ENCODE peak calls at places on chromosome 13, in eight cellular contexts. F is neuronal stem cell; J is AG04449; A is C1 segment of cervical spinal cord; V is NCI-H187; H is stimulated activated CD4-positive, alpha-beta T cell treated with anti-CD3 and anti-CD28 coated beads, TNF-alpha, amount 100 ng/mL, for 24 hours; B is Caco-2; C is B cell. O is an unnamed sample.

GRCh38 chr13:20438801-20439200 is 86.9 kb downstream of the CRYL1 start:
- DNase-seq in F (no peak), J (no peak), A (no peak), V (no peak), H (no peak), B (no peak), C (no peak), O (no peak)

GRCh38 chr13:35860661-35861060 is 270.5 kb downstream of the DCLK1 start:
- DNase-seq in F (no peak), J (no peak), A (no peak), V (no peak), H (no peak), B (no peak), C (no peak), O (no peak)

GRCh38 chr13:98429977-98430785 is 146.7 kb downstream of the STK24 start:
- DNase-seq in F (no peak), J (no peak), A (no peak), V (no peak), H (no peak), B (no peak), C (no peak), O (no peak)

GRCh38 chr13:25114220-25114619 is 18.3 kb downstream of the PABPC3 start:
- DNase-seq in F (peak), J (peak), A (peak), V (peak), H (peak), B (peak), C (peak), O (peak)

GRCh38 chr13:97944396-97945029 is 9.0 kb upstream of the IPO5 start:
- DNase-seq in F (no peak), J (no peak), A (no peak), V (no peak), H (no peak), B (no peak), C (no peak), O (peak)

GRCh38 chr13:27868639-27869435 is 51.0 kb upstream of the PDX1 start:
- DNase-seq in F (no peak), J (no peak), A (no peak), V (no peak), H (no peak), B (no peak), C (no peak), O (peak)

GRCh38 chr13:21006141-21007005 is 55.0 kb downstream of the LATS2 start:
- DNase-seq in F (no peak), J (no peak), A (no peak), V (no peak), H (no peak), B (no peak), C (no peak), O (no peak)

GRCh38 chr13:109762791-109763190 is 23.6 kb downstream of the IRS2 start:
- DNase-seq in F (no peak), J (no peak), A (no peak), V (no peak), H (no peak), B (no peak), C (no peak), O (no peak)

GRCh38 chr13:113722921-113723320 is 36.1 kb upstream of the TMEM255B start:
- DNase-seq in F (no peak), J (no peak), A (no peak), V (no peak), H (no peak), B (no peak), C (no peak), O (no peak)

GRCh38 chr13:57630661-57631606 is 610 bp upstream of the PCDH17 start:
- DNase-seq in F (no peak), J (no peak), A (peak), V (peak), H (no peak), B (no peak), C (no peak), O (no peak)

GRCh38 chr13:101681834-101682233 is 229.4 kb downstream of the ITGBL1 start:
- DNase-seq in F (no peak), J (no peak), A (no peak), V (no peak), H (no peak), B (no peak), C (no peak), O (no peak)

GRCh38 chr13:91351123-91351522 is 3.6 kb downstream of the MIR17HG start:
- DNase-seq in F (no peak), J (no peak), A (no peak), V (no peak), H (no peak), B (no peak), C (no peak), O (no peak)

GRCh38 chr13:95643471-95643813 is 1.1 kb downstream of the DZIP1 start:
- DNase-seq in F (peak), J (no peak), A (no peak), V (no peak), H (no peak), B (no peak), C (no peak), O (no peak)

GRCh38 chr13:77857810-77858209 is 60.8 kb downstream of the EDNRB start:
- DNase-seq in F (no peak), J (no peak), A (no peak), V (no peak), H (no peak), B (no peak), C (no peak), O (no peak)

GRCh38 chr13:21710163-21710562 is 39.3 kb downstream of the FGF9 start:
- DNase-seq in F (no peak), J (no peak), A (no peak), V (no peak), H (no peak), B (no peak), C (no peak), O (no peak)

GRCh38 chr13:42107006-42107405 is 58.6 kb downstream of the DGKH start:
- DNase-seq in F (no peak), J (no peak), A (no peak), V (peak), H (no peak), B (no peak), C (no peak), O (no peak)

GRCh38 chr13:98141938-98142426 is 912 bp upstream of the FARP1 start:
- DNase-seq in F (peak), J (no peak), A (no peak), V (no peak), H (no peak), B (no peak), C (no peak), O (no peak)

GRCh38 chr13:50589139-50589538 is 254.4 kb downstream of the DLEU7 start:
- DNase-seq in F (no peak), J (peak), A (no peak), V (no peak), H (no peak), B (no peak), C (no peak), O (peak)

GRCh38 chr13:101554420-101555125 is 102.1 kb downstream of the ITGBL1 start:
- DNase-seq in F (no peak), J (no peak), A (no peak), V (no peak), H (no peak), B (no peak), C (no peak), O (no peak)

GRCh38 chr13:67341406-67341805 is 111.3 kb upstream of the PCDH9 start:
- DNase-seq in F (no peak), J (no peak), A (no peak), V (no peak), H (no peak), B (no peak), C (no peak), O (no peak)

GRCh38 chr13:21583496-21583895 is 20.5 kb downstream of the MICU2 start:
- DNase-seq in F (no peak), J (peak), A (no peak), V (no peak), H (no peak), B (no peak), C (no peak), O (no peak)

GRCh38 chr13:26344980-26345379 is 91.1 kb downstream of the CDK8 start:
- DNase-seq in F (no peak), J (no peak), A (no peak), V (no peak), H (no peak), B (no peak), C (no peak), O (no peak)

GRCh38 chr13:73450583-73450982 is 391.8 kb downstream of the KLF5 start:
- DNase-seq in F (no peak), J (no peak), A (no peak), V (no peak), H (no peak), B (no peak), C (no peak), O (no peak)

GRCh38 chr13:33441015-33441414 is 155.5 kb upstream of the STARD13 start:
- DNase-seq in F (no peak), J (no peak), A (no peak), V (no peak), H (no peak), B (no peak), C (no peak), O (peak)

O was measured in RKO.